ENCODE peak calls at places on chromosomes 12 and 14, in five cellular contexts. One of them, this sample, is unnamed.

GRCh38 chr12:108731105-108731865 is at the start of gene CORO1C:
- DNase-seq in H9: peak
- DNase-seq in activated B cell treated with CpG ODN at 0.5 μM for 24 hours: peak
- DNase-seq in transverse colon: peak
- DNase-seq in RWPE1: peak
- DNase-seq in this sample: peak

GRCh38 chr14:87529081-87529480 is 463.9 kb downstream of the GALC start:
- DNase-seq in transverse colon: no peak
- DNase-seq in RWPE1: no peak
- DNase-seq in H9: peak
- DNase-seq in activated B cell treated with CpG ODN at 0.5 μM for 24 hours: no peak
- DNase-seq in this sample: no peak

GRCh38 chr12:65238609-65239008 is 39.9 kb upstream of the MSRB3 start:
- DNase-seq in H9: no peak
- DNase-seq in activated B cell treated with CpG ODN at 0.5 μM for 24 hours: no peak
- DNase-seq in transverse colon: no peak
- DNase-seq in RWPE1: no peak
- DNase-seq in this sample: no peak

GRCh38 chr12:5794156-5794555 is 150.9 kb downstream of the ANO2 start:
- DNase-seq in H9: no peak
- DNase-seq in activated B cell treated with CpG ODN at 0.5 μM for 24 hours: no peak
- DNase-seq in RWPE1: no peak
- DNase-seq in transverse colon: no peak
- DNase-seq in this sample: no peak

GRCh38 chr14:100524233-100524932 is 62.8 kb downstream of the BEGAIN start:
- DNase-seq in H9: peak
- DNase-seq in RWPE1: no peak
- DNase-seq in transverse colon: no peak
- DNase-seq in activated B cell treated with CpG ODN at 0.5 μM for 24 hours: no peak
- DNase-seq in this sample: no peak

GRCh38 chr12:53098354-53098981 is 1.0 kb downstream of the IGFBP6 start:
- DNase-seq in transverse colon: peak
- DNase-seq in activated B cell treated with CpG ODN at 0.5 μM for 24 hours: no peak
- DNase-seq in RWPE1: peak
- DNase-seq in H9: peak
- DNase-seq in this sample: peak

GRCh38 chr14:77372304-77372841 is 4.5 kb downstream of the TMED8 start:
- DNase-seq in RWPE1: no peak
- DNase-seq in activated B cell treated with CpG ODN at 0.5 μM for 24 hours: no peak
- DNase-seq in H9: no peak
- DNase-seq in transverse colon: no peak
- DNase-seq in this sample: peak

GRCh38 chr12:96387981-96388380 is 12.3 kb downstream of the CDK17 start:
- DNase-seq in H9: no peak
- DNase-seq in transverse colon: no peak
- DNase-seq in activated B cell treated with CpG ODN at 0.5 μM for 24 hours: no peak
- DNase-seq in RWPE1: no peak
- DNase-seq in this sample: no peak

GRCh38 chr14:31950760-31951637 is 126.1 kb upstream of the ARHGAP5 start:
- DNase-seq in activated B cell treated with CpG ODN at 0.5 μM for 24 hours: no peak
- DNase-seq in RWPE1: peak
- DNase-seq in transverse colon: peak
- DNase-seq in H9: peak
- DNase-seq in this sample: peak

GRCh38 chr12:11707535-11707934 is 58.1 kb downstream of the ETV6 start:
- DNase-seq in transverse colon: peak
- DNase-seq in activated B cell treated with CpG ODN at 0.5 μM for 24 hours: no peak
- DNase-seq in RWPE1: no peak
- DNase-seq in H9: no peak
- DNase-seq in this sample: no peak

GRCh38 chr12:120261951-120262851 is 3.3 kb downstream of the PXN start:
- DNase-seq in H9: no peak
- DNase-seq in transverse colon: peak
- DNase-seq in activated B cell treated with CpG ODN at 0.5 μM for 24 hours: no peak
- DNase-seq in RWPE1: peak
- DNase-seq in this sample: peak

GRCh38 chr12:237026-237815 is 23.3 kb upstream of the SLC6A12 start:
- DNase-seq in activated B cell treated with CpG ODN at 0.5 μM for 24 hours: no peak
- DNase-seq in transverse colon: peak
- DNase-seq in H9: peak
- DNase-seq in RWPE1: no peak
- DNase-seq in this sample: no peak

GRCh38 chr14:29216774-29217232 is 450.2 kb downstream of the FOXG1 start:
- DNase-seq in RWPE1: peak
- DNase-seq in transverse colon: no peak
- DNase-seq in H9: no peak
- DNase-seq in activated B cell treated with CpG ODN at 0.5 μM for 24 hours: no peak
- DNase-seq in this sample: no peak

GRCh38 chr14:76647699-76648298 is 113.5 kb upstream of the VASH1 start:
- DNase-seq in RWPE1: peak
- DNase-seq in H9: peak
- DNase-seq in transverse colon: peak
- DNase-seq in activated B cell treated with CpG ODN at 0.5 μM for 24 hours: no peak
- DNase-seq in this sample: peak

GRCh38 chr12:67534046-67534445 is 114.5 kb upstream of the DYRK2 start:
- DNase-seq in RWPE1: no peak
- DNase-seq in activated B cell treated with CpG ODN at 0.5 μM for 24 hours: no peak
- DNase-seq in H9: no peak
- DNase-seq in transverse colon: no peak
- DNase-seq in this sample: no peak

GRCh38 chr12:68118096-68118755 is 41.3 kb downstream of the IFNG start:
- DNase-seq in RWPE1: no peak
- DNase-seq in H9: peak
- DNase-seq in transverse colon: no peak
- DNase-seq in activated B cell treated with CpG ODN at 0.5 μM for 24 hours: no peak
- DNase-seq in this sample: no peak

GRCh38 chr12:117111386-117112267 is 12.4 kb upstream of the TESC start:
- DNase-seq in RWPE1: no peak
- DNase-seq in H9: peak
- DNase-seq in transverse colon: no peak
- DNase-seq in activated B cell treated with CpG ODN at 0.5 μM for 24 hours: no peak
- DNase-seq in this sample: no peak

GRCh38 chr14:55908071-55908470 is 210.1 kb upstream of the PELI2 start:
- DNase-seq in H9: no peak
- DNase-seq in RWPE1: no peak
- DNase-seq in transverse colon: no peak
- DNase-seq in activated B cell treated with CpG ODN at 0.5 μM for 24 hours: no peak
- DNase-seq in this sample: no peak

GRCh38 chr14:55898938-55899337 is 219.3 kb upstream of the PELI2 start:
- DNase-seq in H9: no peak
- DNase-seq in transverse colon: no peak
- DNase-seq in RWPE1: no peak
- DNase-seq in activated B cell treated with CpG ODN at 0.5 μM for 24 hours: no peak
- DNase-seq in this sample: no peak

GRCh38 chr14:55899531-55899930 is 218.7 kb upstream of the PELI2 start:
- DNase-seq in transverse colon: no peak
- DNase-seq in RWPE1: no peak
- DNase-seq in activated B cell treated with CpG ODN at 0.5 μM for 24 hours: no peak
- DNase-seq in H9: no peak
- DNase-seq in this sample: no peak

GRCh38 chr14:55901281-55901680 is 216.9 kb upstream of the PELI2 start:
- DNase-seq in H9: no peak
- DNase-seq in transverse colon: no peak
- DNase-seq in activated B cell treated with CpG ODN at 0.5 μM for 24 hours: no peak
- DNase-seq in RWPE1: no peak
- DNase-seq in this sample: no peak

DNA sequence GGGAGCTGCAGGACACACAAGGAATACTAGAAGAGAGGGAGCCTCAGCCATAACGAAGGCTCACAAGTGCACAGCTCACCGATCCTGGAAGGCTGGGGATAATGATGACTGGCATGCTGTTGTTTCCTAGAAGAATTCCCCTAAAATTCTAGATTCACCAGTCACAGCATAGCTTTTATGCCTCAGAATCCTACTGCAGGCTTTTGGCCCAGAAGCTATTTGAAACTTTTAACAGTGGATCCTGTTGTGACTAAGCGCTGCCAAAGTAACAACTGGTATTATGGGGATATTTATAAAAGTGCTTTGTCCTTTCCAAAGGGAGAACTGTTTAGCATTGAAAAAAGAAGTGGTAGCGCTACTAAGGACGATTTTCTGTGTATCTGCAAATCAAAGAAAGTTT is 214.1 kb upstream of the PELI2 start:
- DNase-seq in H9: no peak
- DNase-seq in transverse colon: no peak
- DNase-seq in activated B cell treated with CpG ODN at 0.5 μM for 24 hours: no peak
- DNase-seq in RWPE1: no peak
- DNase-seq in this sample: no peak
- TF ChIP-seq CTCF in H9: no peak
- TF ChIP-seq CTCF in transverse colon: no peak
- TF ChIP-seq CTCF in activated B cell treated with CpG ODN at 0.5 μM for 24 hours: no peak
- TF ChIP-seq CTCF in RWPE1: no peak
- TF ChIP-seq CTCF in this sample: no peak

GRCh38 chr12:102301547-102301946 is 103.9 kb upstream of the PMCH start:
- DNase-seq in activated B cell treated with CpG ODN at 0.5 μM for 24 hours: no peak
- DNase-seq in H9: no peak
- DNase-seq in RWPE1: no peak
- DNase-seq in transverse colon: no peak
- DNase-seq in this sample: no peak

GRCh38 chr12:102298022-102298421 is 100.4 kb upstream of the PMCH start:
- DNase-seq in transverse colon: no peak
- DNase-seq in activated B cell treated with CpG ODN at 0.5 μM for 24 hours: no peak
- DNase-seq in RWPE1: peak
- DNase-seq in H9: no peak
- DNase-seq in this sample: peak

GRCh38 chr12:102299731-102300130 is 102.1 kb upstream of the PMCH start:
- DNase-seq in H9: no peak
- DNase-seq in activated B cell treated with CpG ODN at 0.5 μM for 24 hours: no peak
- DNase-seq in RWPE1: no peak
- DNase-seq in transverse colon: no peak
- DNase-seq in this sample: peak

GRCh38 chr12:102302553-102302952 is 104.9 kb upstream of the PMCH start:
- DNase-seq in activated B cell treated with CpG ODN at 0.5 μM for 24 hours: no peak
- DNase-seq in H9: no peak
- DNase-seq in RWPE1: no peak
- DNase-seq in transverse colon: no peak
- DNase-seq in this sample: no peak

GRCh38 chr12:102300824-102301461 is 103.3 kb upstream of the PMCH start:
- DNase-seq in activated B cell treated with CpG ODN at 0.5 μM for 24 hours: no peak
- DNase-seq in transverse colon: no peak
- DNase-seq in RWPE1: no peak
- DNase-seq in H9: peak
- DNase-seq in this sample: peak
- TF ChIP-seq CTCF in activated B cell treated with CpG ODN at 0.5 μM for 24 hours: no peak
- TF ChIP-seq CTCF in transverse colon: no peak
- TF ChIP-seq CTCF in RWPE1: no peak
- TF ChIP-seq CTCF in H9: peak
- TF ChIP-seq CTCF in this sample: peak

DNA sequence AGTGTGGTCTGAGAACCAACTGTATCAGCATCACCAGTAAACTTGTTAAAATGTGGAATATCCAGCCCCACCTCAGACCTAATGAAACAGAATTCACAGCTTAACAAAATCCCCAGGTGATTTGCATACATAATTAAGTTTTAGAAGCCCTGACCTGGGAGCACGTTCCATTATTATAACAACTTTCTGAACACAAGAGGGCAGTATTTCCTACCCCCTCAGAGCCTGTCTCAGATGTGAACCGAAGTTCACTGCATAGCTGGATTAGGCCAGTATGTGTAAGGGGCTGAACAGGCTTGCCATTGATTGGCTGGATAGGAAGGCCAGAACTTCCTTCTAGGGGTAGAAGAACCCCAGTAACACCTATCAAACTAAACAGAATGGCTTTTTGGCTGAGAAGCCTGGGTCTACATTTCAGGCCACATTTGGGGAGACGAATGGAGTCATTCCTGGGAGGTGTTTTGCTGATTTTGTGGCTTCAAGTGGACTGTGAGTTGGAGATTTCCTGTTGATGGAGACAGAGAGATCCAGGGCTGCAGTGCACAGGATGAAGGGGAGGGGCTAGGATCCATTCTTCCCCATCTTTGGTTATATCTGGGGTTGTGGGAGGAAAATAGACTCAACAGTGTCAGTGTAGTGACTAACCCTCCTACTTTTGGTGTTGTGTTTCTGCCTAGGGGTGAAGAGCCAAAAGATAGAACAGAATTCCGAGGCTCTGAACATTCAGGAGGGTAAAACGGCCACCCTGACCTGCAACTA is 94.7 kb upstream of the OR4E1 start:
- DNase-seq in RWPE1: peak
- DNase-seq in H9: peak
- DNase-seq in activated B cell treated with CpG ODN at 0.5 μM for 24 hours: no peak
- DNase-seq in transverse colon: no peak
- DNase-seq in this sample: no peak
- TF ChIP-seq CTCF in RWPE1: peak
- TF ChIP-seq CTCF in H9: peak
- TF ChIP-seq CTCF in activated B cell treated with CpG ODN at 0.5 μM for 24 hours: no peak
- TF ChIP-seq CTCF in transverse colon: peak
- TF ChIP-seq CTCF in this sample: peak

GRCh38 chr12:94261119-94261518 is 112.7 kb downstream of the PLXNC1 start:
- DNase-seq in H9: peak
- DNase-seq in transverse colon: no peak
- DNase-seq in activated B cell treated with CpG ODN at 0.5 μM for 24 hours: no peak
- DNase-seq in RWPE1: no peak
- DNase-seq in this sample: no peak
- TF ChIP-seq CTCF in H9: no peak
- TF ChIP-seq CTCF in transverse colon: no peak
- TF ChIP-seq CTCF in activated B cell treated with CpG ODN at 0.5 μM for 24 hours: no peak
- TF ChIP-seq CTCF in RWPE1: no peak
- TF ChIP-seq CTCF in this sample: no peak

GRCh38 chr12:61538951-61539350 is 721.3 kb upstream of the USP15 start:
- DNase-seq in H9: no peak
- DNase-seq in activated B cell treated with CpG ODN at 0.5 μM for 24 hours: no peak
- DNase-seq in RWPE1: no peak
- DNase-seq in transverse colon: no peak
- DNase-seq in this sample: no peak
- TF ChIP-seq CTCF in H9: peak
- TF ChIP-seq CTCF in activated B cell treated with CpG ODN at 0.5 μM for 24 hours: no peak
- TF ChIP-seq CTCF in RWPE1: no peak
- TF ChIP-seq CTCF in transverse colon: no peak
- TF ChIP-seq CTCF in this sample: peak

DNA sequence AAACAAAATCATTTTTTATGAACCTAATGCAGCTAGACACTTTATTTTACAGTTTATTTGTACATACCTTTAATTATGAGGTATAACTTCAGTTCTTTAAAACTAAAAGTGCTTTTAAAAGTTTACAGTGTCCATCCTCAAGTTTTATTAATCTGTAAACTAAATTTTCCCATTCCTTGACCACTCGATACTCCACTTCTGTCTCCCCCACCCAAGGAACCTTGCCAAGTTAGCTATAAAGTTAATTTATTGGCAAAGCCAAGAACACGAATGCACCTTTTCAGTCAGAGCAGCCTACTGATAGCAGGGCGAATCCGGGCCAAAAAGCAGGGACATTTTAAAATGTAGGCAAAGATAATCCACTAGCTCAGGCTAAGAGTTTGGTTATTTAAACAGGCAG is 29.6 kb downstream of the NAA30 start:
- DNase-seq in transverse colon: no peak
- DNase-seq in H9: no peak
- DNase-seq in RWPE1: no peak
- DNase-seq in activated B cell treated with CpG ODN at 0.5 μM for 24 hours: no peak
- DNase-seq in this sample: no peak
- TF ChIP-seq CTCF in transverse colon: no peak
- TF ChIP-seq CTCF in H9: no peak
- TF ChIP-seq CTCF in RWPE1: no peak
- TF ChIP-seq CTCF in activated B cell treated with CpG ODN at 0.5 μM for 24 hours: no peak
- TF ChIP-seq CTCF in this sample: no peak

This sample was measured in HFFc6.